ENCODE peak calls at places on chromosomes 11 and 22, in six cellular contexts. Q, C, K, D, O and A are unnamed samples.
A peak's percentile ranks its signal among the peaks of the same experiment; 100 is the strongest.

GRCh38 chr22:19579880-19580279 is 55.7 kb upstream of the CLDN5 start:
- DNase-seq in D (no peak), Q (peak; percentile 34), K (no peak), O (no peak), C (no peak), A (no peak)

GRCh38 chr11:134365011-134365925 is 33.5 kb downstream of the GLB1L2 start:
- DNase-seq in Q (no peak), K (no peak), C (no peak), D (peak; percentile 47), O (no peak), A (no peak)

GRCh38 chr11:95228081-95228859 is 2.7 kb downstream of the SESN3 start:
- DNase-seq in K (no peak), Q (no peak), D (no peak), O (no peak), C (no peak), A (no peak)

GRCh38 chr11:111637885-111638284 is 35.6 kb downstream of the SIK2 start:
- DNase-seq in D (no peak), K (no peak), C (no peak), Q (no peak), O (no peak), A (no peak)

GRCh38 chr22:33873666-33874065 is 46.6 kb downstream of the LARGE1 start:
- DNase-seq in Q (no peak), C (no peak), K (no peak), O (no peak), D (no peak), A (no peak)

GRCh38 chr22:50731811-50732624 is 6.0 kb upstream of the ACR start:
- DNase-seq in D (peak; percentile 25), K (peak; percentile 54), O (peak; percentile 49), C (peak; percentile 60), Q (peak; percentile 45), A (no peak)

GRCh38 chr11:64269380-64270234 is 14.9 kb downstream of the BAD start:
- DNase-seq in O (peak; percentile 98), D (peak; percentile 96), Q (peak; percentile 97), K (peak; percentile 96), C (peak; percentile 98), A (peak; percentile 99)

GRCh38 chr22:22235564-22235963 is 9.0 kb upstream of the VPREB1 start:
- DNase-seq in D (no peak), K (peak; percentile 17), C (no peak), Q (no peak), O (no peak), A (peak; percentile 31)

GRCh38 chr11:108713076-108713790 is 48.4 kb downstream of the DDX10 start:
- DNase-seq in C (no peak), K (no peak), D (no peak), O (no peak), Q (no peak), A (no peak)

GRCh38 chr11:62588966-62589637 is 2.2 kb downstream of the TUT1 start:
- DNase-seq in D (no peak), K (no peak), O (no peak), C (no peak), Q (no peak), A (no peak)

GRCh38 chr11:94926698-94927237 is 46.6 kb downstream of the CWC15 start:
- DNase-seq in O (peak; percentile 59), C (peak; percentile 33), Q (peak; percentile 84), D (no peak), K (no peak), A (no peak)

GRCh38 chr11:15198284-15198683 is 83.6 kb downstream of the INSC start:
- DNase-seq in Q (no peak), O (no peak), K (no peak), D (no peak), C (no peak), A (no peak)

GRCh38 chr11:134063991-134064747 is 4.7 kb upstream of the JAM3 start:
- DNase-seq in Q (no peak), K (no peak), O (no peak), C (no peak), D (no peak), A (no peak)

DNA sequence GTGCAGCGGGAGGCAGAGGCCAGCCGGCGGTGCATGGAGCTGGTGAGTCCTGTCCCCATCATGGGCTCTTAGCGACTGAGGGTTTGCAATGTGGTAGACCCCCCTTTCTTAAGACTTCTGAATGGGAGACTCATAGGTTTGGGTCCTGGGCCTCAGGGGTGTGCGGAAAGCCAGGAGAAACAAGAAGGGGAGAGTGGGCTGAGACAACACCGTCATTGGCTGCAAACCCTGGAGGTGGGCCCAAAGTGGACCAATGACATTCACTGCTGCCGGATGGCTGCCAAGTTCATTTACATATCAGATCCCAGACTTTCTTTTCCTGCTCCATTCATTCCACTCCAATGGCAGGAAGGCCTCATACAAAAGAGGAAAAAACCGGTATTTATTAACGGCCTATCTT is 213.3 kb downstream of the MYO18B start:
- DNase-seq in O (no peak), K (no peak), Q (no peak), C (no peak), D (no peak), A (no peak)
- H3K9me3 ChIP-seq in O (no peaks in the 10 kb centered on the region), K (no peaks in the 10 kb centered on the region), Q (no peaks in the 10 kb centered on the region), C (no peaks in the 10 kb centered on the region), D (no peaks in the 10 kb centered on the region), A (no peaks in the 10 kb centered on the region)

DNA sequence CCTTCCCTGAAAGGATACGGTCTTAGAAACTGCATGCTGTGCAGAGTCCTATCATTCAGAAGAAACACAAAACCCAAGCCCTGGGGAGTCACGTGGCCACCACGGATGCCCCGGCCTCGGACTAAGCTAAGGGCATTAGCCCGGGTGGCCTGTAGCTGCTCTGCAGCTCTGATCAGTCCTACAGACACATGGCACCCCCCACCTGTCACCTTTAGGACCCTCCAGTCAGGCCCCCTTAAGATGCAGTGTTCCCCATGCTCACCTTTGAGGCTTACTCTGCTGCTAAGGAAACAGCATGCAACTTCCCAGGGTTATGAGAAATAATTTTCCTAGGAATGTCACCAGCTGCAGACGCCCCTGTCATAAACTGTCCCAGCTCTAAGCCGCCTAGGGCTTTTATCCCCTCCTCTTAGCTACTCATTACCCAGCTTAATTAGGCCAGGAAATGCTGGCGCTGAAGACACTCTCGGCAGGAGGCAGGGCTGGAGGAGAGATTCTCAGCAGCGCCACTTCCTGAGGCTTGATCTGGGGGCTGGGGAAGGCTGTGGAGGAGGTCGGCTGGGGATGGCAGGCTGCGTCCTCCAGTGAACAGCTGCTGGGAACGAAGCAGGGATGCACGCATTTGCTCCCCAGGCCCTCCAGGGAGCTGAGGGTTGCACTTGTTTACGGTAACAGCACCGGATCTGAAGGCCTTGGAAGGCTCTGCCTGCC is 47.2 kb upstream of the ADA2 start:
- DNase-seq in D (no peak), K (peak; percentile 11), C (no peak), O (no peak), Q (no peak), A (no peak)
- H3K4me1 ChIP-seq in D (no peaks in the 10 kb centered on the region), K (peaks cover 19% of the 10 kb centered on the region), C (no peaks in the 10 kb centered on the region), O (peaks cover 4% of the 10 kb centered on the region), Q (peaks cover 16% of the 10 kb centered on the region), A (peaks cover 14% of the 10 kb centered on the region)

DNA sequence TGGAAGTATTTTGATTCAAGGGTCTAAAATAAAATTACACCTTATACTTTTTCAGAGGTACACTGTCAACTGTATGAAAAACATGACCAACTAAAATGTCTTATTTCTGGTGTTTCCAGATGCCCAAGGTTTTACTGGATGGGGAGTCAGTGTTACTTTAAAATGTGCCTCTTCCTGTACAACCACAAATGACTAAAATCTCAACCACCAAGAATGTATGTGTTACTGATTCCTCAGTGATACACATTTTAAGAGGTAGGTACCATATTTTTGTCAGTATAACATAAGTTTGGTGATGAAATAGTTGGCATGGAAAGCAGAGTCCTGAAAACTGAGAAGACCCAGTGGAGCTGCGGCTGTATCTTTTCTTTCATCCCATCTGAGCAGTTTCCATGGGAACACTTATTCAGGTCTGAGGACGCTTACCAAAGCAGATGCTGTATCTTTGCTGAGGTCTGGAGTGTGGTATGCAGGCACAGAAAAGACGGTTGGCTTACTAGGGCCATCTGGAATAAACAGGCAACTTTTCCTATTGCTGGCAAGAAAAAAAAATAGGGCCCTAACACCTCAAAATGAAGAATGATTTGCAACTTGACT is 21.2 kb upstream of the TP53AIP1 start:
- DNase-seq in K (no peak), Q (no peak), O (no peak), D (no peak), C (no peak), A (no peak)
- H3K27ac ChIP-seq in K (no peak overlapping the region), Q (no peak overlapping the region), O (no peak overlapping the region), D (no peak overlapping the region), C (no peak overlapping the region), A (no peak overlapping the region)

DNA sequence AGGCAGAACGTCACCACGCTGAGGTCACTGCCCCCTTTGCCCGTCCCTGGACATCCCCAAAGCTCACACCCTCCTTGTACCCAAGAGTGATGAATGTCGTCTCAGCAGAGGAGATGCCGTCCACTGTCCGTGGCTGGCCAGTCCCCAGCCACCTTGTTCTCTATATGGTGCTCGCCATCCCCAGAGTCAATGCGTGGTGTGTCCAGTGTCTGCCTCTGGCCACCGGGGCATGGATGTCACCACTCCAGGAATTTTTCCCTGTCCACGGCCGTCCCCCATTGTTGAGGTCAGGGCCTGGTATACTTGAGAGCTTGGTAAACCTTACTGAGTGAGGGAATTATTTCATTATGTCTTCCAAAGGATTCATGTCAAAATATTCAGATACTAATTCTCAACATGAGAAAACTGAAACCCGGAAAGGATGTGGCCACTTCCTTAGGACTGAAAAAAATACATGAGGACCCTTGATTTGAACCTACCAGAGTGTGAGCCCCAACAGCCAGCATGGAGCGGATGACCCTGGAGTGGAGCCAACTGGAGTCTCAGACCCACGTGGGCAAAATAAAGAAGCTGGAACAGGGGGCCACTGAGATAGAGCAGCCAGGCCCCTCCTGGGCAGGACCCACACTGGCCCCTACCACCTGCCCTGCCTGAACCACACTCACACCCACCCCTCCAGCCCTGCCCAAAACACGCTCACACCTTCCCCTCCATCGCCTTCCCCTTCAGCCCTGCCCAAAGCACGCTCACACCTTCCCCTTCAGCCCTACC is 376.4 kb downstream of the BRD1 start:
- DNase-seq in Q (no peak), C (no peak), D (no peak), O (no peak), K (no peak), A (no peak)
- H3K9me3 ChIP-seq in Q (no peaks in the 10 kb centered on the region), C (no peaks in the 10 kb centered on the region), D (no peaks in the 10 kb centered on the region), O (no peaks in the 10 kb centered on the region), K (no peaks in the 10 kb centered on the region), A (peaks cover 25% of the 10 kb centered on the region)